ENCODE peak calls at places on chromosomes 2 and 18, in four cellular contexts. One of them, this sample, is unnamed.

GRCh38 chr2:7190587-7191320 is 273.5 kb downstream of the RNF144A start:
- DNase-seq in stimulated activated CD8-positive, alpha-beta memory T cell treated with anti-CD3 and anti-CD28 coated beads, Interleukin-2, amount 100 ng/mL, for 48 hours: no peak
- DNase-seq in AG08395: no peak
- DNase-seq in retina: peak
- DNase-seq in this sample: no peak

GRCh38 chr2:179031731-179032408 is 18.1 kb downstream of the CCDC141 start:
- DNase-seq in retina: no peak
- DNase-seq in stimulated activated CD8-positive, alpha-beta memory T cell treated with anti-CD3 and anti-CD28 coated beads, Interleukin-2, amount 100 ng/mL, for 48 hours: peak
- DNase-seq in AG08395: no peak
- DNase-seq in this sample: no peak

GRCh38 chr2:62469558-62469957 is 36.4 kb downstream of the TMEM17 start:
- DNase-seq in retina: no peak
- DNase-seq in stimulated activated CD8-positive, alpha-beta memory T cell treated with anti-CD3 and anti-CD28 coated beads, Interleukin-2, amount 100 ng/mL, for 48 hours: no peak
- DNase-seq in AG08395: no peak
- DNase-seq in this sample: no peak

GRCh38 chr18:60684843-60685513 is 312.4 kb upstream of the MC4R start:
- DNase-seq in AG08395: peak
- DNase-seq in stimulated activated CD8-positive, alpha-beta memory T cell treated with anti-CD3 and anti-CD28 coated beads, Interleukin-2, amount 100 ng/mL, for 48 hours: no peak
- DNase-seq in retina: peak
- DNase-seq in this sample: no peak

GRCh38 chr2:108377411-108377810 is 343 bp upstream of the SULT1C4 start:
- DNase-seq in stimulated activated CD8-positive, alpha-beta memory T cell treated with anti-CD3 and anti-CD28 coated beads, Interleukin-2, amount 100 ng/mL, for 48 hours: no peak
- DNase-seq in AG08395: no peak
- DNase-seq in retina: no peak
- DNase-seq in this sample: no peak

GRCh38 chr18:9827856-9828793 is 57.6 kb upstream of the TXNDC2 start:
- DNase-seq in AG08395: peak
- DNase-seq in retina: no peak
- DNase-seq in stimulated activated CD8-positive, alpha-beta memory T cell treated with anti-CD3 and anti-CD28 coated beads, Interleukin-2, amount 100 ng/mL, for 48 hours: no peak
- DNase-seq in this sample: no peak

GRCh38 chr2:155357172-155357571 is 658.7 kb downstream of the KCNJ3 start:
- DNase-seq in retina: no peak
- DNase-seq in stimulated activated CD8-positive, alpha-beta memory T cell treated with anti-CD3 and anti-CD28 coated beads, Interleukin-2, amount 100 ng/mL, for 48 hours: no peak
- DNase-seq in AG08395: no peak
- DNase-seq in this sample: no peak

GRCh38 chr2:113220970-113221708 is 47.4 kb downstream of the PSD4 start:
- DNase-seq in retina: no peak
- DNase-seq in AG08395: no peak
- DNase-seq in stimulated activated CD8-positive, alpha-beta memory T cell treated with anti-CD3 and anti-CD28 coated beads, Interleukin-2, amount 100 ng/mL, for 48 hours: no peak
- DNase-seq in this sample: no peak

GRCh38 chr2:85066874-85067351 is 66.3 kb upstream of the TCF7L1 start:
- DNase-seq in AG08395: peak
- DNase-seq in retina: peak
- DNase-seq in stimulated activated CD8-positive, alpha-beta memory T cell treated with anti-CD3 and anti-CD28 coated beads, Interleukin-2, amount 100 ng/mL, for 48 hours: peak
- DNase-seq in this sample: peak

GRCh38 chr2:134177351-134177931 is 76.4 kb upstream of the MGAT5 start:
- DNase-seq in AG08395: no peak
- DNase-seq in stimulated activated CD8-positive, alpha-beta memory T cell treated with anti-CD3 and anti-CD28 coated beads, Interleukin-2, amount 100 ng/mL, for 48 hours: no peak
- DNase-seq in retina: no peak
- DNase-seq in this sample: no peak

GRCh38 chr2:181658444-181658843 is 1.5 kb upstream of the CERKL start:
- DNase-seq in retina: peak
- DNase-seq in AG08395: no peak
- DNase-seq in stimulated activated CD8-positive, alpha-beta memory T cell treated with anti-CD3 and anti-CD28 coated beads, Interleukin-2, amount 100 ng/mL, for 48 hours: no peak
- DNase-seq in this sample: no peak

GRCh38 chr2:26574900-26575560 is 66.1 kb downstream of the CIB4 start:
- DNase-seq in retina: no peak
- DNase-seq in AG08395: no peak
- DNase-seq in stimulated activated CD8-positive, alpha-beta memory T cell treated with anti-CD3 and anti-CD28 coated beads, Interleukin-2, amount 100 ng/mL, for 48 hours: no peak
- DNase-seq in this sample: no peak

GRCh38 chr18:13438507-13439056 is 220.0 kb downstream of the LDLRAD4 start:
- DNase-seq in AG08395: no peak
- DNase-seq in retina: no peak
- DNase-seq in stimulated activated CD8-positive, alpha-beta memory T cell treated with anti-CD3 and anti-CD28 coated beads, Interleukin-2, amount 100 ng/mL, for 48 hours: no peak
- DNase-seq in this sample: no peak

GRCh38 chr18:48942554-48943261 is 8.1 kb downstream of the SMAD7 start:
- DNase-seq in retina: no peak
- DNase-seq in AG08395: peak
- DNase-seq in stimulated activated CD8-positive, alpha-beta memory T cell treated with anti-CD3 and anti-CD28 coated beads, Interleukin-2, amount 100 ng/mL, for 48 hours: no peak
- DNase-seq in this sample: no peak

GRCh38 chr2:74032909-74033261 is 48.2 kb downstream of the TET3 start:
- DNase-seq in stimulated activated CD8-positive, alpha-beta memory T cell treated with anti-CD3 and anti-CD28 coated beads, Interleukin-2, amount 100 ng/mL, for 48 hours: no peak
- DNase-seq in retina: no peak
- DNase-seq in AG08395: no peak
- DNase-seq in this sample: no peak

GRCh38 chr18:34661464-34662087 is 48.5 kb upstream of the DTNA start:
- DNase-seq in retina: peak
- DNase-seq in AG08395: peak
- DNase-seq in stimulated activated CD8-positive, alpha-beta memory T cell treated with anti-CD3 and anti-CD28 coated beads, Interleukin-2, amount 100 ng/mL, for 48 hours: no peak
- DNase-seq in this sample: no peak

GRCh38 chr2:81650048-81650971 is 1345.8 kb upstream of the LRRTM1 start:
- DNase-seq in AG08395: no peak
- DNase-seq in retina: no peak
- DNase-seq in stimulated activated CD8-positive, alpha-beta memory T cell treated with anti-CD3 and anti-CD28 coated beads, Interleukin-2, amount 100 ng/mL, for 48 hours: no peak
- DNase-seq in this sample: no peak

GRCh38 chr2:144143294-144144092 is 376.4 kb downstream of the ZEB2 start:
- DNase-seq in retina: no peak
- DNase-seq in stimulated activated CD8-positive, alpha-beta memory T cell treated with anti-CD3 and anti-CD28 coated beads, Interleukin-2, amount 100 ng/mL, for 48 hours: no peak
- DNase-seq in AG08395: no peak
- DNase-seq in this sample: no peak

This sample was measured in GM18507.